ENCODE peak calls at places on chromosomes 13 and 19, in seven cellular contexts. E is NCI-H1092 treated with DMSO at 0.1 percent for 48 hours, T is hepatic stellate cell, U is sciatic nerve, D is T follicular helper cell, C is GM10248, K is M059J. Q is an unnamed sample.

GRCh38 chr13:23871616-23872220 is 17.5 kb downstream of the MIPEP start:
- DNase-seq in T (peak; percentile 37), K (peak; percentile 42), U (no peak), C (peak; percentile 38), E (peak; percentile 26), D (no peak), Q (no peak)

GRCh38 chr19:31408460-31409124 is 59.4 kb upstream of the TSHZ3 start:
- DNase-seq in U (no peak), K (peak; percentile 9), C (no peak), E (no peak), T (peak; percentile 62), D (no peak), Q (no peak)

GRCh38 chr13:100594731-100595130 is 6.1 kb upstream of the GGACT start:
- DNase-seq in K (no peak), D (no peak), E (no peak), C (no peak), U (no peak), T (no peak), Q (no peak)

GRCh38 chr13:20160346-20161274 is at the start of gene GJA3:
- DNase-seq in K (peak; percentile 32), T (peak; percentile 50), D (peak; percentile 21), C (peak; percentile 52), U (no peak), E (no peak), Q (no peak)

GRCh38 chr19:40603719-40604646 is 2.8 kb downstream of the LTBP4 start:
- DNase-seq in D (peak; percentile 95), C (peak; percentile 94), T (peak; percentile 99), U (peak; percentile 98), K (peak; percentile 91), E (peak; percentile 64), Q (peak; percentile 96)

GRCh38 chr19:14073232-14073924 is 792 bp downstream of the MISP3 start:
- DNase-seq in C (peak; percentile 83), U (peak; percentile 83), E (peak; percentile 82), D (peak; percentile 59), T (peak; percentile 76), K (peak; percentile 67), Q (peak; percentile 87)

GRCh38 chr13:90445179-90445578 is 902.3 kb upstream of the MIR17HG start:
- DNase-seq in D (no peak), U (no peak), C (no peak), T (peak; percentile 33), E (no peak), K (peak; percentile 90), Q (no peak)

GRCh38 chr19:43809762-43810696 is 7.8 kb upstream of the LYPD5 start:
- DNase-seq in D (no peak), U (no peak), T (peak; percentile 31), E (peak; percentile 23), C (peak; percentile 56), K (peak; percentile 64), Q (no peak)

Q was measured in type B pancreatic cell.